ENCODE peak calls at places on chromosome 19, in five cellular contexts. C, D, P, H and I are unnamed samples.

GRCh38 chr19:18310966-18311365 is 11.9 kb downstream of the LSM4 start:
- DNase-seq in P (no peak), C (no peak), H (no peak), D (no peak), I (no peak)

GRCh38 chr19:47542030-47542475 is 27.2 kb upstream of the NAPA start:
- DNase-seq in C (no peak), P (no peak), D (no peak), H (no peak), I (no peak)

GRCh38 chr19:2061936-2062729 is 11.1 kb upstream of the MKNK2 start:
- DNase-seq in D (peak), C (no peak), P (no peak), H (peak), I (no peak)

GRCh38 chr19:50663280-50663790 is 14.1 kb downstream of the C19orf81 start:
- DNase-seq in H (peak), D (no peak), P (no peak), C (no peak), I (no peak)

GRCh38 chr19:17654993-17655392 is 33.2 kb downstream of the UNC13A start:
- DNase-seq in P (no peak), H (no peak), C (no peak), D (peak), I (no peak)

GRCh38 chr19:36008336-36008978 is at the start of gene SYNE4:
- DNase-seq in C (no peak), P (no peak), D (peak), H (no peak), I (no peak)

GRCh38 chr19:1210227-1210538 is 4.6 kb downstream of the STK11 start:
- DNase-seq in H (no peak), C (no peak), P (no peak), D (no peak), I (no peak)

GRCh38 chr19:10551698-10552301 is 8.1 kb downstream of the ATG4D start:
- DNase-seq in D (no peak), H (no peak), C (no peak), P (no peak), I (no peak)

GRCh38 chr19:48511800-48512503 is at the start of gene LMTK3:
- DNase-seq in H (peak), P (no peak), D (peak), C (no peak), I (no peak)

GRCh38 chr19:11204943-11205349 is 7.6 kb upstream of the KANK2 start:
- DNase-seq in C (peak), P (no peak), H (no peak), D (no peak), I (no peak)

GRCh38 chr19:8146877-8147575 is 2.4 kb downstream of the FBN3 start:
- DNase-seq in H (no peak), P (no peak), C (no peak), D (no peak), I (no peak)

GRCh38 chr19:57056972-57057371 is 62.8 kb upstream of the USP29 start:
- DNase-seq in P (no peak), D (no peak), H (no peak), C (no peak), I (no peak)

GRCh38 chr19:10404888-10405808 is 1.8 kb upstream of the CDC37 start:
- DNase-seq in H (no peak), P (no peak), D (no peak), C (no peak), I (no peak)

GRCh38 chr19:5631511-5632240 is 8.8 kb downstream of the SAFB start:
- DNase-seq in C (no peak), D (no peak), P (no peak), H (no peak), I (no peak)

GRCh38 chr19:44664976-44665375 is 6.3 kb upstream of the CEACAM19 start:
- DNase-seq in D (no peak), H (no peak), C (no peak), P (no peak), I (no peak)

DNA sequence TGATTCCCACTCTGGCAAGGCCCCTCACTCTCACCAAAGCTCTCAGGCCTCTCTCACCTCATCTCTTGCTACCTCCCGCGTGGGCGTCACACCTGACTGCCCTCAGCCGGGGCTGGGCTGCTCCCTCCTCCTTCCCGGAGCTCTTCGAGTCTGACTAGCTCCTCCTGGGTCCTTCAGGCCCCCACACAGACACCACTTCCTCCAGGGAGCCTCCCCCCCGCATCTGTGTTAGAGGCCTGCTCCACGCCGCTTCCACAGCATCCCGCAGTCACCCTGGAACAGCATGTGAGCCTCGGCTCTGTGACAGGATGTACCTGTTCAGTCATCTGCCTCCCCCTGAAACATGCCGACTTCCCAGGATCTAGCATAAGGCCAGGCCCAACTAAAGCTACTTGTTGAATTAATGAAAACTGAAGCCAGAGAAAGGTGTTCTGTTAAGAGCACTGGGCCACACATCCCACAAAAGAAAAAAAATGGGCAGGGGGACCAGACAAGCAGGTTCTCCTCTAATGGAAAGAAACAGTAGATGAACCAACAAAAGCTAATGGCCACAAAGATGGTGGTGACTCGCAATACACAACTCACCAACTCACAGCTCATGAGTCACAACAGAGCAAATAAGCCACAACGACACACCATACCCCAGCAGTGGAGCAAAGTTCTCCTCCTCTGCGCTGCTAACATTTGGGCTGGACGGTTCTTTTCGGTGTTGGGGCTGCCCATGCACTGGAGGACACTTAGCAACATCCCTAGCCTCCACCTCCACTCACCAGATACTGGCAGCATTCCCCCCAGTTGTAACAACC is 3.0 kb downstream of the PPP6R1 start:
- DNase-seq in P (no peak), C (peak), H (peak), D (no peak), I (no peak)
- TF ChIP-seq POLR2AphosphoS5 in P (no peak), C (peak), H (no peak), D (no peak), I (no peak)

DNA sequence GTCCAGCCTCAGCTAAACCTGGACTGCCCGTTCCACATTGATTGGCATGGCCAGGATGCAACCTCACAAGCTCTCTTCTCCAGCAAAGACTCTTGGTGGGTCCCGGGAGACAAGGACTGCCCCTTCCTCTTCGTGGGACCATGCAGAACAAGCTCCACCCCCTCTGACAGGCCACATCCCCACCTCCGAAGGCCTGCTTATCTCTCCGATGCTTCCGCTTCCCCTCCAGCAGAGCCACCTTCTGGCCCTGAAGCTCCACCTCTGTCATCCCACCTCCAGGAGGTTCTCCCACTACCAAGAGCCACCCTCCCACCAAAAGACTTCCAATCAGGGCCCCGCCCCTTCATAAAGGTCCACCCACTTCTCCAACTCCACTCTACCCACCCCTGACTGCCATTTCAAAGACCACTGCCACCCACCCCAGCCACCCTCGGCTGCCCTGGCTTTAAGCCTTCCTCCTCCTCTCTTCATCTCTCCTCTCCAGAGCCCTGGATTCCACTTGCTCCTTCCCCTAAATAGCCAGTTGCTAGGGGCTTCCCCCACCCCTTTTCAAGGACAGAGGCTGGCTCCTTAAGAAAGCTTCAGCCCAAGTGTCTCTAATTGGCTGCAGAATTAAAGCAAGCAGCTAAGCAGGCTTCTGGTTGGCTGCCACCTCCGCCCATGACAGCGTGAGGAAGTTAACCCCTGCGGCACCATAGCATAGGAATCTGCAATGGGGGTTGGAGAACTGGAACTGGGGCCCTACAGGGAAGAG is 9.9 kb downstream of the LRFN1 start:
- DNase-seq in H (peak), D (no peak), P (no peak), C (no peak), I (no peak)
- TF ChIP-seq TAF1 in H (peak), D (no peak), P (no peak), C (no peak), I (no peak)

GRCh38 chr19:16088351-16088984 is 12.2 kb downstream of the TPM4 start:
- DNase-seq in C (no peak), D (no peak), H (no peak), P (no peak), I (no peak)
- TF ChIP-seq POLR2A in C (no peak), D (no peak), H (no peak), P (peak), I (peak)

DNA sequence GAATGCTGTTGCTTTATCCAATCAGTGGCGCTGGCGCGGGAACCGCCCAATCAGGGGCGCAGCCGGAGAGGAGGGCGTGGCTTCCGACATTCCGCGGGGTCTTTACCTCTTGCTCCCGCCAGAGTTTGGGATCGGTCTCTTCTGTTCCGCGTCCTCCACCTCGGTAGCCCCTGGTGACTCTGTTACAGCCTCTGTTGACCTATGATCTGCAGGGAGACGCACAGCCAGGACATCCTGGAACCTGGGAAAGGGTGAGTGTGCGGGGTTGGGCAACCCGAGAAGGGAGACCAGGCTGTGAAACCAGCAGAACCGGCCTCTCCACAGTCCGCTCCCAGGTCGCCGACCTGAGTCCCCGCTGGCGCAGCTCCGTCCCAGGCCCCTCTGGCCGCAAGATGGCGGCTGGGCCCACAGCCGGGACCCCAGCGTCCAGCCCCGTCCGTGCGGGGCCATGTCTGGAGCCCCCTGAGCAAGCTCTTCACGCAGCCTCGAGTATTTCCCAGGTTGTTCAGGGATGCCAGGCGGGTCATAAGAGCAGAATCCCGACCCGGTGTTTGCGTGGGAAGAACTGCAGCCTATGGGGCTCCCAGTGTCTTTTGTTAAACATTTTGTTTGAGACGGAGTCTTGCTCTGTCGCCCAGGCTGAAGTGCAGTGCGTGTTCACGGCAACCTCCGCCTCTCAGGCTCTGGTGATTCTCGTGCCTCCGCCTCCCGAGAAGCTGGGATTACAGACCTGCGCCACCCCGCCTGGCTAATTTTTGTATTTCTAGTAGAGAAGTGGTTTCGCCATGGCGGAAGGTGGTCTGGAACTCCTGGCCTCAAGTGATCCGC is 4.4 kb upstream of the ZNF681 start:
- DNase-seq in C (peak), P (peak), D (peak), H (peak), I (peak)
- TF ChIP-seq POLR2AphosphoS5 in C (no peak), P (no peak), D (peak), H (peak), I (no peak)

DNA sequence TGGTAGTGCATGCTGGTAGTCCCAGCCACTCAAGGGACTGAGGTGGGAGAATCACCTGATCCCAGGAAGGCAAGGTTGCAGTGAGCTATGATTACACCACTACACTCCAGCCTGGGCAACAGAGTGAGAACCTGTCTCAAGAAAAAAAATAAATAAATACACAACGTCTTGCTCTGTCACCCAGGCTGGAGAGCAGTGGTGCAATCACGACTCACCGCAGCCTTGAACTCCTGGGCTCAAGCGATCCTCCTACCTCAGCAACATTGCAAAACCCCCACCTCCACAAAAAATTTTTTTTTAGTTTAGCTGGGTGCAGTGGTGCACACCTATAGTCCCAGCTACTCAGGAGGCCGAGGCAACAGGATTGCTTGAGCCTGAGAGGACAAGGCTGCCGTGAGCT is 8.8 kb downstream of the TPM4 start:
- DNase-seq in H (no peak), P (no peak), D (no peak), C (no peak), I (no peak)
- TF ChIP-seq TAF1 in H (no peak), P (no peak), D (no peak), C (no peak), I (no peak)

GRCh38 chr19:53431399-53432087 is at the start of gene ZNF761:
- DNase-seq in C (peak), D (peak), H (peak), P (peak), I (peak)
- TF ChIP-seq POLR2A in C (peak), D (peak), H (peak), P (peak), I (peak)

GRCh38 chr19:14127929-14128509 is 8.4 kb downstream of the ASF1B start:
- DNase-seq in H (no peak), D (no peak), P (no peak), C (peak), I (no peak)
- TF ChIP-seq POLR2AphosphoS5 in H (no peak), D (no peak), P (no peak), C (no peak), I (no peak)

DNA sequence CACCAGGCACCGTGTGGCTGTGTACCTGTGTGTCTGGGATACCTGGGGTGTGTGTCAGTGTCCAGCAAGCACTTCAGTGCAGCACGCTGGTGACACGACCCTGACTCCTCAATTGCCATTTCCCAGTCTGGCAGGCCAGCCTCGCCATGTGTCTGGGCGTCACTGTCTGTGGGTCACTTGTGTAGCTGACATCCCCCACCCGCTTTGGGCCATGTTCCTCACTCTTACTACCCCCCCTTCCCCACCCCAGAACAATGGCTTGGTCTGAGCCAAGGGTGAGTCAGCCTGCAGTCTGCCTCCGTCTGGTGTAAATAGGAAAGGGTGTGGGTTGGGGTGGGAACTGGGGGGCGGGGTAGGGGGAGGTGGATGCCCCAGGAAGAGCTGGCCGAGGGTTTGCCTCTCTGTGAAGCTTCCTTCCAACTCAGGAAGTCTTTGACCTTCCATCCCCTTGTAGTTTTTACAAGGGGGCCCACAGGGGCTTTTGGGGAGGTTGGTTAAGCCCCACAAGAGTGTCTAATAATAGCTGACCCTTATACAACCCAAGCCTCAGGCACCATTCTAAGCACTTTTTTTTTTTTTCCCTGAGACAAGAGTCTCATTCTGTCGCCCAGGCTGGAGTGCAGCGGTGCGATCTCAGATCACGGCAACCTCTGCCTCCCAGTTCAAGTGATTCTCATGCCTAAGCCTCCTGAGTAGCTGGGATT is 17.6 kb downstream of the NOVA2 start:
- DNase-seq in D (no peak), P (no peak), H (no peak), C (no peak), I (no peak)
- TF ChIP-seq TAF1 in D (no peak), P (no peak), H (no peak), C (no peak), I (no peak)